ENCODE peak calls at places on chromosomes 11 and 22, in four cellular contexts. E, P, K and V are unnamed samples.
A peak's percentile ranks its signal among the peaks of the same experiment; 100 is the strongest.

GRCh38 chr11:92852946-92853345 is 116.5 kb upstream of the MTNR1B start:
- DNase-seq in E (no peak), P (no peak), K (no peak), V (no peak)

GRCh38 chr11:2311456-2312201 is 9.8 kb downstream of the TSPAN32 start:
- DNase-seq in E (no peak), P (no peak), K (no peak), V (no peak)

GRCh38 chr22:38239101-38239761 is 33.6 kb downstream of the TMEM184B start:
- DNase-seq in E (no peak), P (peak; percentile 40), K (no peak), V (no peak)

GRCh38 chr22:32352681-32353080 is 5.0 kb upstream of the RFPL3 start:
- DNase-seq in E (no peak), P (no peak), K (no peak), V (no peak)

GRCh38 chr11:76382209-76382608 is 1.1 kb downstream of the GVQW3 start:
- DNase-seq in E (no peak), P (no peak), K (no peak), V (no peak)

GRCh38 chr22:50737728-50738648 is at the start of gene ACR:
- DNase-seq in E (no peak), P (no peak), K (no peak), V (no peak)

GRCh38 chr22:46866591-46866990 is 104.1 kb downstream of the TBC1D22A start:
- DNase-seq in E (no peak), P (no peak), K (no peak), V (peak; percentile 38)

GRCh38 chr11:128939591-128939990 is 3.1 kb downstream of the TP53AIP1 start:
- DNase-seq in E (no peak), P (no peak), K (no peak), V (no peak)

GRCh38 chr11:134751825-134752224 is 339.8 kb upstream of the B3GAT1 start:
- DNase-seq in E (no peak), P (no peak), K (no peak), V (no peak)

GRCh38 chr11:75836422-75836821 is 21.4 kb downstream of the UVRAG start:
- DNase-seq in E (no peak), P (no peak), K (no peak), V (no peak)

GRCh38 chr11:110587129-110587528 is 125.1 kb downstream of the ARHGAP20 start:
- DNase-seq in E (no peak), P (no peak), K (no peak), V (no peak)

GRCh38 chr22:48888466-48889208 is 939.0 kb downstream of the BRD1 start:
- DNase-seq in E (no peak), P (no peak), K (no peak), V (no peak)

GRCh38 chr11:27100534-27100933 is 59.9 kb downstream of the BBOX1 start:
- DNase-seq in E (no peak), P (no peak), K (no peak), V (no peak)

GRCh38 chr11:44532809-44533208 is 32.7 kb upstream of the CD82 start:
- DNase-seq in E (no peak), P (no peak), K (no peak), V (no peak)

GRCh38 chr11:5550440-5551095 is 2.2 kb upstream of the OR52H1 start:
- DNase-seq in E (no peak), P (no peak), K (no peak), V (no peak)

GRCh38 chr22:23684561-23685031 is 6.2 kb upstream of the RGL4 start:
- DNase-seq in E (no peak), P (no peak), K (peak; percentile 73), V (no peak)

GRCh38 chr11:134604886-134605285 is 192.8 kb upstream of the B3GAT1 start:
- DNase-seq in E (no peak), P (no peak), K (no peak), V (no peak)

GRCh38 chr11:78190374-78190773 is 1.7 kb downstream of the USP35 start:
- DNase-seq in E (no peak), P (no peak), K (no peak), V (no peak)

GRCh38 chr11:10770626-10771254 is 19.7 kb downstream of the CTR9 start:
- DNase-seq in E (peak; percentile 33), P (peak; percentile 72), K (peak; percentile 48), V (peak; percentile 61)

GRCh38 chr11:134659882-134660281 is 247.8 kb upstream of the B3GAT1 start:
- DNase-seq in E (no peak), P (no peak), K (no peak), V (no peak)

GRCh38 chr11:12938590-12939247 is 70.4 kb upstream of the RASSF10 start:
- DNase-seq in E (no peak), P (no peak), K (no peak), V (no peak)

GRCh38 chr22:44535362-44536095 is 37.5 kb upstream of the RTL6 start:
- DNase-seq in E (no peak), P (no peak), K (no peak), V (no peak)

GRCh38 chr11:43547900-43548381 is 132.6 kb upstream of the HSD17B12 start:
- DNase-seq in E (no peak), P (no peak), K (peak; percentile 82), V (peak; percentile 67)

DNA sequence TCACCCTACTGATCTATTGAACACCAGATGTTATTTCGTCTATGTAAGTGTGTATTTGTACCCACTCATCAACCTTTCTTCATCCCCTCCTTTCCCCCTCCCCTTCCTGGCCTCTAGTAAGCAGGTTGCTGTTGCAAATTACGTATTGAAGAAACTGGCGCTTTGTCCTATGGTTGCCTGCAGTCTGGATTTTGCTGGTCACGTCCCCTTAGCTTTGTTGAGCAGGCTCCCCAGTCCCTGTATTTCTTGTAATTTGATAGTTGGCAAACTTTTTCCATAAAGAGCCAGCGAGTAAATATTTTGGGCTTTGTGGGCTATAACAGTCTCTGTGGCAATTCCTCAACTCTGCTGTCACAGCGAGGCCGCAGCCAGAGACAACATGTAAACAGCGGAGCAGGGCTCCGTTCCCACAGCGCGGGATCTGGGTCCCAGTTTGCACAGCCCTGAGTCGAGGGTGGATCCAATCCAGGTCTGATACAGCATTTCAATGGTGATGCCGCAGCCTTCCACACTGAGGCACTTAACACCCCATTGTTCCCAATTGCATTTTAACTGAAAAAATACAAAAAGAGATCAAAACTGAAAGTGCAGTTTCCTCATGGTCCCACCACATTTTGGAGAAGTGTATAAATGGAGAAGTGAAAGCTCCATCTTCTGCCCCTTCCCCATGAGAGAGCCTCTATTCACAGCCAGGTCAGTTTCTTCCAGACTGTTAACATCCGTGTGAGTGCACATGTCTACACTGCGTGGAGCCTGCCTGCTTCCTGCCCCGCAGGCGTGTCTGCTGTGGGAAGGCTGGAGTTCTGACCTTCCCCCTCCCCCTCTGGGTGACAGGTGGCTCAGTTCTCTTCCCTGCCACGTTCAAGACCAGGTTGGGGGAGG is 89.0 kb downstream of the RPS6KA4 start:
- DNase-seq in E (no peak), P (no peak), K (no peak), V (no peak)
- TF ChIP-seq RNF2 in E (no peak), P (no peak), K (no peak), V (no peak)

DNA sequence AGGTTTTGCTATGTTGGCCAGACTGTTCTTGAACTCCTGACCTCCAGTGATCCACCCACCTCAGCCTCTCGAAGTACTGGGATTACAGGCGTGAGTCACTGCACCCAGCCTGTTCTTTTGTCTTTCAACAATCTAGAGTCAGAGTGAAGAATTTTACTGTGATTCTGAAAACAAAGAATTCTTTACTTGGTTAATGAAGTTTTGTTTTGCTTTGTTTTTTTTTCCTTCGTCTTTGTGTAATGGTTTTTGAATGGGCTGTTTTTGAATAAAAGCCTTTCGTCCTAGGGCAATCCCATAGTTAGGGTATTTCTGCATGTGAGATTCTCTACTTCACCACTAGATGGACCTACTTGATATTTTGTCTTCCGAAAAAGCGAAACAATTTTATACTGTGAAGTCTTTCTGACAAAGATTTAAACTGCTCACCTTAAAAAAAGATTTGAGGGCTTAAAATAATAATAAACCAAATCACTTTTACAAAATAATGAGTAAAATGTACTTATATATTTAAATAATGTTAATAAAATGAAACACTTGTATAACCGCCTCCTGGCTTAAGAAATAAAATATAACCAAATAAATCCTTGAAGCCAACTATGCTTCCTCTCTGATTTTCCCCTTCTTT is 43.4 kb upstream of the SC5D start:
- DNase-seq in E (peak; percentile 23), P (peak; percentile 31), K (peak; percentile 46), V (no peak)
- TF ChIP-seq RNF2 in E (no peak), P (no peak), K (no peak), V (no peak)

GRCh38 chr22:17430298-17430900 is 61.1 kb downstream of the CECR2 start:
- DNase-seq in E (no peak), P (no peak), K (no peak), V (no peak)
- TF ChIP-seq RNF2 in E (no peak), P (no peak), K (no peak), V (no peak)

DNA sequence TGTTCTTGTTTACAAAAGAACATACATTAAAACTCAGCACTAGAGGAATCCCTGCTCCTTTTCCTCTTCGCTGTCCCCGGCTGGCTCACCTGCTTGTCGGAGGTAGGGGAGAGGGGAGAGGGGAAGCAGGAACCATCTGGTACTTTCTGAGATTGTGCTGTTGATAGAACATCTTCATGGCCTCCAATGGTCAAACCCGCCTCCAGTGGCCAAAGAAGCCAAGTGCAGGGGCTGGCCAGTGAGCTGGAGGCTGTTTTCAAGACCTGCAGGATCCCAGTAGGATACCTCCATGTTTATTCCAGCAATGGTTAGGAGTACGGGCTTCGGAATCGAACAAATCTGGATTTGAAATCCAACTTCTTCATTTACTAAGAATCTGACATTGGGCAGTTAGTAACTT is 92.6 kb downstream of the PKNOX2 start:
- DNase-seq in E (no peak), P (peak; percentile 13), K (peak; percentile 29), V (peak; percentile 59)
- TF ChIP-seq RNF2 in E (no peak), P (no peak), K (no peak), V (no peak)

GRCh38 chr22:20581503-20582170 is 74.2 kb downstream of the MED15 start:
- DNase-seq in E (no peak), P (no peak), K (no peak), V (no peak)

GRCh38 chr22:20584029-20584871 is 76.8 kb downstream of the MED15 start:
- DNase-seq in E (no peak), P (no peak), K (no peak), V (no peak)

GRCh38 chr22:20583471-20583922 is 76.1 kb downstream of the MED15 start:
- DNase-seq in E (no peak), P (no peak), K (no peak), V (peak; percentile 58)

GRCh38 chr22:20582171-20582511 is 74.7 kb downstream of the MED15 start:
- DNase-seq in E (no peak), P (no peak), K (no peak), V (no peak)

GRCh38 chr22:20582520-20583361 is 75.3 kb downstream of the MED15 start:
- DNase-seq in E (no peak), P (no peak), K (no peak), V (no peak)
- TF ChIP-seq RNF2 in E (no peak), P (no peak), K (no peak), V (no peak)

GRCh38 chr11:116853461-116854073 is 16.1 kb upstream of the APOA1 start:
- DNase-seq in E (no peak), P (no peak), K (no peak), V (no peak)
- TF ChIP-seq RNF2 in E (no peak), P (no peak), K (no peak), V (no peak)

GRCh38 chr11:117950999-117951961 is 22.1 kb upstream of the TMPRSS13 start:
- DNase-seq in E (no peak), P (no peak), K (no peak), V (no peak)
- TF ChIP-seq RNF2 in E (no peak), P (no peak), K (no peak), V (no peak)

GRCh38 chr11:64239662-64240466 is 1.0 kb upstream of the FKBP2 start:
- DNase-seq in E (no peak), P (no peak), K (no peak), V (no peak)
- TF ChIP-seq RNF2 in E (no peak), P (no peak), K (no peak), V (no peak)